ENCODE peak calls at places on chromosomes 12 and 14, in eight cellular contexts. Q is mucosa of descending colon; L is esophagus squamous epithelium; G is brain microvascular endothelial cell; P is CD4-positive, alpha-beta T cell; U is A549; K is tibial artery; S is activated B cell treated with CpG ODN at 0.5 μM for 24 hours. H is an unnamed sample.

GRCh38 chr12:116454950-116455447 is 104.2 kb upstream of the MAP1LC3B2 start:
- DNase-seq in Q (no peak), L (no peak), U (peak; percentile 91), G (peak; percentile 94), P (no peak), K (no peak), S (no peak), H (no peak)

GRCh38 chr12:118544569-118544968 is 168.2 kb downstream of the SUDS3 start:
- DNase-seq in P (no peak), L (no peak), S (no peak), G (peak; percentile 64), U (peak; percentile 27), K (no peak), Q (no peak), H (no peak)

GRCh38 chr12:123882306-123882705 is 90.3 kb downstream of the CCDC92 start:
- DNase-seq in Q (no peak), G (no peak), P (no peak), K (no peak), S (no peak), U (no peak), L (no peak), H (no peak)

GRCh38 chr12:53170876-53171724 is 9.4 kb upstream of the ZNF740 start:
- DNase-seq in L (no peak), P (no peak), S (no peak), G (no peak), K (no peak), U (no peak), Q (no peak), H (no peak)

GRCh38 chr12:130436741-130437501 is 99.2 kb downstream of the PIWIL1 start:
- DNase-seq in Q (no peak), S (no peak), P (no peak), U (no peak), G (no peak), L (no peak), K (no peak), H (no peak)

GRCh38 chr12:64187370-64187769 is 34.7 kb downstream of the KICS2 start:
- DNase-seq in Q (no peak), U (no peak), L (no peak), S (no peak), K (no peak), G (peak; percentile 57), P (no peak), H (no peak)

GRCh38 chr14:75328575-75328974 is 49.9 kb downstream of the FOS start:
- DNase-seq in Q (no peak), S (no peak), G (no peak), U (no peak), P (no peak), L (no peak), K (no peak), H (no peak)

GRCh38 chr14:22088614-22089359 is 415.2 kb upstream of the OR4E1 start:
- DNase-seq in U (no peak), K (no peak), P (no peak), S (no peak), Q (no peak), L (no peak), G (peak; percentile 24), H (no peak)

GRCh38 chr14:75450381-75451276 is 22.8 kb downstream of the JDP2 start:
- DNase-seq in L (no peak), S (no peak), U (no peak), Q (peak; percentile 78), K (no peak), P (no peak), G (no peak), H (no peak)

GRCh38 chr14:99731536-99732435 is 47.7 kb downstream of the CYP46A1 start:
- DNase-seq in U (no peak), S (no peak), L (no peak), K (no peak), G (no peak), Q (no peak), P (no peak), H (no peak)

GRCh38 chr14:55333785-55334485 is 62.7 kb downstream of the FBXO34 start:
- DNase-seq in G (no peak), L (no peak), K (no peak), P (no peak), Q (no peak), U (no peak), S (no peak), H (peak; percentile 17)

GRCh38 chr14:48936352-48936751 is 649.8 kb downstream of the RPS29 start:
- DNase-seq in Q (no peak), S (no peak), L (no peak), P (no peak), U (no peak), G (peak; percentile 46), K (no peak), H (no peak)

GRCh38 chr14:80364274-80364673 is 153.0 kb upstream of the DIO2 start:
- DNase-seq in K (no peak), Q (no peak), G (no peak), L (no peak), P (no peak), S (no peak), U (peak; percentile 59), H (peak; percentile 5)
- TF ChIP-seq CTCF in K (no peak), Q (no peak), G (peak; percentile 52), L (no peak), P (no peak), S (no peak), U (peak; percentile 31), H (peak; percentile 21)

GRCh38 chr12:32039917-32040575 is 66.6 kb upstream of the BICD1 start:
- DNase-seq in L (no peak), U (no peak), G (no peak), S (no peak), Q (no peak), P (no peak), K (no peak), H (no peak)

GRCh38 chr12:32033411-32033810 is 73.2 kb upstream of the BICD1 start:
- DNase-seq in P (no peak), G (no peak), L (no peak), U (no peak), K (no peak), S (no peak), Q (no peak), H (no peak)

GRCh38 chr12:32034045-32034444 is 72.6 kb upstream of the BICD1 start:
- DNase-seq in P (no peak), K (no peak), S (no peak), U (no peak), G (no peak), L (no peak), Q (no peak), H (no peak)

GRCh38 chr12:32039341-32039740 is 67.3 kb upstream of the BICD1 start:
- DNase-seq in Q (peak; percentile 4), U (no peak), P (no peak), S (no peak), L (no peak), G (no peak), K (no peak), H (no peak)

DNA sequence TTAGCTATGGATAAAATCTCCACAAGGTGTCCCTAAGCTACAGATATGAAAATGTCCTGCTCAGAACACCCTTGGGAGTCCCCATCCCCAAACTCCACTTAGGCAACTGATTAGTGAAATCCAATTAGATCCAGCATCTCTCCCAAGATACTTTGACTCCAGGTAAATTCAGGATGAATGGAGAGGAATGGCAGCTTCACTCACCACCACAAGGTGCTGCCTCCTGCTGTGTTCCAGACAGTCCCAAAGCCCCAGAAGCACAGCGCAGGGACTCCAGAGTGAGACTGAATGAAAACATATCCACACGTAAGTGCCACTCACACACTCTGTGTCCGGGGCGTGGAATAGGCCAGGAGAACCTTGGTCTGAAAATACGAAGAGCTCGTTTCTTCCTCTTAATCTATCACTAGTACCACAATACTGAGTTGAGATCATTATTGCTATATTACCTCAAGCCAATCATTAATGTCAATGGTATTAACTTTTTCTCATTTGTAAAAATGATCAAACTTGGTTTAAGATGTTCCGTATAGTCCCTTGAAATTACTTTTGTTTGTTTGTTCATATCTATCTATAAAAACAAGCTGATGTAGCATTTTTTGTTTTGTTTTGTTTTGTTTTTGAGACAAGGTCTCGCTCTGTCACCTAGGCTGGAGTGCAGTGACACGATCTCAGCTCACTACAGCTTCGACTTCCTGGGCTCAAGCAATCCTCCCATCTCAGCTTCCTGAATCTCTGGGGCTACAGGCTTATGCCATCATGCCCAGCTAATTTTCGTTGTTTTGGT is 70.0 kb upstream of the BICD1 start:
- DNase-seq in G (no peak), L (no peak), P (no peak), S (no peak), K (no peak), Q (no peak), U (peak; percentile 23), H (no peak)
- TF ChIP-seq CTCF in G (no peak), L (no peak), P (no peak), S (no peak), K (no peak), Q (no peak), U (peak; percentile 15), H (no peak)

GRCh38 chr14:104530651-104531050 is 48.9 kb upstream of the C14orf180 start:
- DNase-seq in G (no peak), U (no peak), K (no peak), Q (no peak), L (no peak), P (no peak), S (no peak), H (no peak)

GRCh38 chr14:104526723-104527645 is 52.6 kb upstream of the C14orf180 start:
- DNase-seq in K (no peak), P (no peak), Q (no peak), S (no peak), U (no peak), L (no peak), G (no peak), H (no peak)

GRCh38 chr14:104528496-104528895 is 51.1 kb upstream of the C14orf180 start:
- DNase-seq in Q (no peak), K (no peak), G (no peak), S (no peak), U (no peak), L (no peak), P (no peak), H (no peak)

GRCh38 chr14:104524726-104525125 is 54.8 kb upstream of the C14orf180 start:
- DNase-seq in P (no peak), G (no peak), L (no peak), K (no peak), U (no peak), Q (no peak), S (no peak), H (no peak)

DNA sequence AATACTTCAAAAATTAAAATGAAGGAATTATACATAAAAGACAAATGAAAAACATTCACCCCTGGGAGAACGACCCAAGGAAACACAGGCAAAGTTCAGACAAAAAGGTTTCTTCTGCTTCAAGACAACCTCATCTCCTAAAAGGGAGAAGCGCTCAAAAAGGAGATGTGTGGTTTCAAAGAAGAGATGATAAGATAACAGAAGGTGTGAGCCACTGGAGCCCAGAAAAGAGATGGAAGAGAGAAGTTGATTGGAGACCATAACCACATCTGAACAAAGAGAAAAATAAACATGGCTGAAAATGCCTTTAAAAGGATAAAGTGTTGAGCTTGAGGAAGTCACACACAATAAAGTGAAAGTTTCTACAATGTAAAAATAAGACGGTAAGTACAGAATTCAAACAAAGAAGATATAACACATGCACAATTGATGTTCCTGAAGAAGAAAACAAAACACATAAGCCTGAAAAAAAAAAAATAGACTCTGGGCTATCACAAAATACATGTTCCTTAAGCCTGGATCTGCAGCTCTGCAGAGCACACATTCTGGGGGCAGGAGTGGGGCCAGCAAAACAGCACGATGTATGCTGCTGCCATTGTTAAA is 51.6 kb upstream of the C14orf180 start:
- DNase-seq in P (no peak), L (no peak), S (no peak), U (no peak), K (no peak), Q (no peak), G (no peak), H (no peak)
- TF ChIP-seq CTCF in P (no peak), L (no peak), S (no peak), U (no peak), K (no peak), Q (no peak), G (no peak), H (no peak)

GRCh38 chr14:58395815-58396626 is at the start of gene TOMM20L:
- DNase-seq in K (peak; percentile 48), G (peak; percentile 39), Q (peak; percentile 77), P (peak; percentile 66), U (peak; percentile 69), S (peak; percentile 83), L (peak; percentile 9), H (peak; percentile 93)
- TF ChIP-seq CTCF in K (peak; percentile 85), G (peak; percentile 40), Q (peak; percentile 86), P (peak; percentile 80), U (peak; percentile 94), S (peak; percentile 76), L (peak; percentile 89), H (peak; percentile 95)

H was measured in GM13977.